ENCODE peak calls at places on chromosomes 13 and 19, in five cellular contexts. G, C, J, A and E are unnamed samples. For H3K36me3 and H3K9me3, the result is how much of the 10 kb centered on the place peaks cover.

GRCh38 chr13:106612688-106613087 is 44.8 kb upstream of the ARGLU1 start:
- DNase-seq in A (peak), G (no peak), C (no peak), J (no peak), E (peak)

GRCh38 chr19:48424694-48425219 is 21.0 kb upstream of the GRWD1 start:
- DNase-seq in G (no peak), C (no peak), A (peak), J (peak), E (peak)

GRCh38 chr13:43374621-43375020 is 351.2 kb downstream of the DNAJC15 start:
- DNase-seq in J (no peak), C (no peak), A (peak), G (no peak), E (peak)

GRCh38 chr19:28289294-28290063 is 923.5 kb downstream of the UQCRFS1 start:
- DNase-seq in C (no peak), G (no peak), A (peak), J (no peak), E (peak)

GRCh38 chr13:113629814-113630213 is 28.2 kb downstream of the ATP4B start:
- DNase-seq in G (no peak), J (no peak), C (no peak), A (no peak), E (no peak)

GRCh38 chr13:40120288-40120687 is 464.8 kb downstream of the COG6 start:
- DNase-seq in A (peak), C (no peak), G (no peak), J (no peak), E (no peak)

GRCh38 chr19:3257071-3257470 is 32.6 kb downstream of the CELF5 start:
- DNase-seq in C (no peak), A (no peak), J (no peak), G (no peak), E (no peak)

GRCh38 chr19:591099-591958 is 1.6 kb downstream of the HCN2 start:
- DNase-seq in A (peak), G (no peak), J (peak), C (no peak), E (peak)

GRCh38 chr13:62110079-62110478 is 694.4 kb upstream of the PCDH20 start:
- DNase-seq in G (no peak), C (no peak), A (no peak), J (no peak), E (no peak)

GRCh38 chr13:110726726-110727125 is 13.2 kb downstream of the ING1 start:
- DNase-seq in A (no peak), G (no peak), C (no peak), J (no peak), E (no peak)

GRCh38 chr13:91158015-91158390 is 189.5 kb upstream of the MIR17HG start:
- DNase-seq in C (no peak), A (no peak), G (no peak), J (peak), E (no peak)

GRCh38 chr13:55613429-55614187 is 1527.1 kb upstream of the PRR20A start:
- DNase-seq in C (no peak), G (no peak), J (no peak), A (no peak), E (no peak)

GRCh38 chr13:40315416-40316064 is 350.9 kb downstream of the FOXO1 start:
- DNase-seq in J (no peak), A (no peak), C (no peak), G (no peak), E (no peak)

GRCh38 chr19:40257096-40257517 is 28.0 kb downstream of the AKT2 start:
- DNase-seq in J (peak), G (no peak), A (no peak), C (no peak), E (no peak)

GRCh38 chr13:97944396-97945029 is 9.0 kb upstream of the IPO5 start:
- DNase-seq in C (no peak), G (no peak), A (peak), J (peak), E (peak)

GRCh38 chr19:15283141-15283885 is 49.0 kb downstream of the BRD4 start:
- DNase-seq in A (peak), J (peak), G (no peak), C (no peak), E (peak)

GRCh38 chr19:18777156-18777724 is 13.9 kb downstream of the COMP start:
- DNase-seq in A (no peak), J (no peak), G (no peak), C (no peak), E (no peak)

GRCh38 chr13:43764349-43764748 is 22.4 kb downstream of the ENOX1 start:
- DNase-seq in C (no peak), J (no peak), G (no peak), A (no peak), E (no peak)

GRCh38 chr19:30864460-30865215 is 484.6 kb downstream of the TSHZ3 start:
- DNase-seq in J (no peak), C (no peak), G (no peak), A (no peak), E (no peak)

GRCh38 chr13:38979891-38980627 is 10.6 kb downstream of the STOML3 start:
- DNase-seq in C (no peak), J (no peak), G (no peak), A (peak), E (peak)

GRCh38 chr19:17555929-17556813 is 722 bp downstream of the COLGALT1 start:
- DNase-seq in C (no peak), G (no peak), J (peak), A (peak), E (peak)

GRCh38 chr19:48489608-48490216 is 20.5 kb downstream of the CYTH2 start:
- DNase-seq in J (peak), G (peak), C (peak), A (peak), E (peak)

GRCh38 chr19:54271106-54271505 is 9.8 kb downstream of the LILRB2 start:
- DNase-seq in G (no peak), J (no peak), C (no peak), A (no peak), E (no peak)

GRCh38 chr13:99299545-99300341 is 7.5 kb downstream of the GPR183 start:
- DNase-seq in A (no peak), C (no peak), J (no peak), G (no peak), E (no peak)

GRCh38 chr19:7293795-7294570 is at the start of gene INSR:
- DNase-seq in G (peak), J (peak), A (peak), C (peak), E (peak)

GRCh38 chr19:1065606-1066109 is 1.3 kb upstream of the ARHGAP45 start:
- DNase-seq in C (no peak), G (peak), J (peak), A (no peak), E (no peak)

GRCh38 chr13:52356327-52356726 is 49.6 kb downstream of the THSD1 start:
- DNase-seq in G (no peak), J (peak), A (peak), C (no peak), E (peak)

GRCh38 chr19:2058570-2059421 is 7.8 kb upstream of the MKNK2 start:
- DNase-seq in J (no peak), A (no peak), C (no peak), G (no peak), E (no peak)

GRCh38 chr13:96020155-96020575 is 33.0 kb downstream of the UGGT2 start:
- DNase-seq in C (peak), G (peak), A (peak), J (peak), E (peak)

GRCh38 chr19:29528946-29529645 is 3.3 kb downstream of the VSTM2B start:
- DNase-seq in C (no peak), G (no peak), A (peak), J (no peak), E (no peak)

GRCh38 chr19:39264306-39265290 is 3.6 kb upstream of the IFNL2 start:
- DNase-seq in C (no peak), G (no peak), A (peak), J (no peak), E (peak)

DNA sequence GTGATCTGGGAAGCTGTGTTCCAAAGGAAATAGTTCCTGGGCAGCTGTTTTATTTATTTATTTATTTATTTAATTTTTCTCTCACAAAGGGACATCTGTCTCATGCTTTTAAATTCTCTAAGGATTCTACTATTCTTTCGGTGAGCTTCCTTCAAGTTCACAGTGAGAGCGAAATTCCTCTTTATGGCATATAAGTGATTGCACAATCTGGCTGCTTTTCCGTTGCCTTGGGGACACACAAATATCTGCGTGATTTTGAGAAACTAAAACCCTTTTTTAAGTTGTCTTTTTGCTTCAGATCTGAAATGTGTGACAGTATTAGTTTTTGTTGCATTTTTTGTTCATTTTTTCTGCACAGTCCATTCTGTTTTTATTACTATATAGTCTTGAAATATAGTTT is 19.1 kb downstream of the ZNF486 start:
- DNase-seq in J (no peak), G (no peak), A (peak), C (no peak), E (no peak)
- H3K36me3 ChIP-seq in J (under half), G (under half), A (under half), C (under half), E (under half)

DNA sequence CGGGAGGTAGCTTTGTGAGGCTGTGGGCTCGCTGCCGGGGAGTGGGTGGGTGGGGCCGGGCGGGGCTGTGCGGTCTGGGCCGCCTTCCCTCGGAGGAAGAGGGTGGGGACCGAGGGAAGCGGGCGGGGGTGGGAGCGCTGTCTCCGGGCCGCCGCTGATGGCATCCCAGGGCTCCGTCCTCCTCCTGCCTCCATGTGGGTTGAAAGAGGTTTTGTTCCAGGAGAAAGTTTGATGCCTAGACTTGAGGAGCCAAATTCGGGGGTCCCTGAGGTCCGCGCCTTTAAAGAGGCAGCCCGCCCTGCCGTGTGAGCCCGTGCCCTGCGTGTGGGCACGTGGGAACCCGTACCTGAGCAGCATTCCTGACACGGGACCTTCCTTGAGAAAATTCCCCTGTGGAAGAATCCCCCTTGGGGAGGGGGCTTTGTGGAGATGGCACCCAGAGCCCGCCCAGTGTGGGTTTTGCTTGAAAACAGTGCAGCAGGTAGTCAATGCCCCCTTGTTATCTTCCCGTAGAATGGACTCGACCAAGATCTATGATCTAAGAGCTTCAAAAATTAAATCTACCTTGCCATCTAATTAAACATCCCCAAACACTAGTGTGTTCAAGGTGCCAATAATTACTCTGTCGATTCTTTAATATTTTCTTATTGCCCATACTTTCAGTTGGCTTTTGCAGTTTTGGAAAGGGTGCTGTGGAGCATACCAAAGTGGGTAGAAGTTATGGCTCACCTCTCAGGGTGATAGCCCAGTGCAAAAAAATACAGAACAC is 107.8 kb downstream of the RXFP2 start:
- DNase-seq in A (peak), G (no peak), C (no peak), J (no peak), E (peak)
- H3K9ac ChIP-seq in A (peak), G (no peak), C (no peak), J (no peak), E (peak)

GRCh38 chr19:23974941-23975340 is 60.3 kb downstream of the ZNF726 start:
- DNase-seq in C (no peak), G (no peak), J (peak), A (no peak), E (no peak)
- H3K9me3 ChIP-seq in C (half or more), G (under half), J (under half), A (under half), E (under half)

GRCh38 chr19:32311371-32311770 is 34.0 kb upstream of the ZNF507 start:
- DNase-seq in G (no peak), A (no peak), C (no peak), J (no peak), E (no peak)
- H3K36me3 ChIP-seq in G (under half), A (under half), C (under half), J (under half), E (under half)